ENCODE peak calls at places on chromosomes 4 and X, in four cellular contexts. I is GM23248, H is MM.1S, L is neural progenitor cell. V is an unnamed sample. For H3K27me3, the result is how much of the 10 kb centered on the place peaks cover.

GRCh38 chrX:13085533-13085932 is 41.1 kb upstream of the FAM9C start:
- DNase-seq in H (no peak), I (no peak), L (no peak), V (no peak)

GRCh38 chr4:132992686-132993085 is 156.4 kb upstream of the PCDH10 start:
- DNase-seq in I (no peak), H (no peak), L (no peak), V (no peak)

GRCh38 chrX:131704136-131704695 is 160.3 kb downstream of the OR13H1 start:
- DNase-seq in I (peak), H (peak), L (no peak), V (peak)

GRCh38 chr4:665751-666435 is 8.2 kb downstream of the ATP5ME start:
- DNase-seq in H (no peak), I (no peak), L (no peak), V (no peak)

GRCh38 chrX:11309220-11309619 is 16.0 kb downstream of the AMELX start:
- DNase-seq in I (peak), H (no peak), L (peak), V (no peak)

GRCh38 chr4:28443786-28444412 is 1583.3 kb downstream of the STIM2 start:
- DNase-seq in L (no peak), I (peak), H (no peak), V (peak)

GRCh38 chrX:27583976-27584375 is 6.2 kb upstream of the DCAF8L2 start:
- DNase-seq in I (no peak), L (no peak), H (no peak), V (peak)

GRCh38 chr4:36285784-36286480 is 4.5 kb downstream of the DTHD1 start:
- DNase-seq in I (no peak), L (no peak), H (peak), V (peak)

GRCh38 chr4:11590132-11590531 is 161.4 kb upstream of the HS3ST1 start:
- DNase-seq in I (no peak), H (no peak), L (no peak), V (no peak)

GRCh38 chr4:86302242-86302641 is 57.6 kb downstream of the MAPK10 start:
- DNase-seq in I (peak), H (no peak), L (peak), V (no peak)

GRCh38 chrX:3094261-3094660 is 53.0 kb downstream of the ARSF start:
- DNase-seq in L (no peak), H (no peak), I (no peak), V (peak)

GRCh38 chr4:67746797-67747495 is 7.2 kb downstream of the GNRHR start:
- DNase-seq in L (peak), I (peak), H (peak), V (peak)

GRCh38 chr4:15362541-15362940 is 65.3 kb upstream of the C1QTNF7 start:
- DNase-seq in I (no peak), L (no peak), H (no peak), V (no peak)

GRCh38 chr4:48342559-48342878 is 1.2 kb downstream of the SLAIN2 start:
- DNase-seq in I (peak), H (peak), L (no peak), V (no peak)

GRCh38 chrX:117969337-117969736 is 147.3 kb downstream of the KLHL13 start:
- DNase-seq in H (no peak), I (no peak), L (no peak), V (peak)

GRCh38 chrX:99394450-99394849 is 1015.6 kb downstream of the PCDH19 start:
- DNase-seq in L (peak), I (no peak), H (no peak), V (no peak)

GRCh38 chr4:145557720-145558119 is 61.5 kb upstream of the MMAA start:
- DNase-seq in L (peak), H (peak), I (peak), V (peak)

GRCh38 chr4:123892368-123892961 is 495.9 kb downstream of the SPRY1 start:
- DNase-seq in I (peak), H (no peak), L (no peak), V (no peak)

GRCh38 chr4:76090241-76090691 is 15.8 kb downstream of the ART3 start:
- DNase-seq in L (no peak), H (no peak), I (peak), V (no peak)

GRCh38 chrX:13581554-13581953 is 12.2 kb downstream of the EGFL6 start:
- DNase-seq in H (no peak), L (no peak), I (peak), V (no peak)

GRCh38 chrX:152897216-152898144 is at the start of gene ZNF185:
- DNase-seq in H (no peak), L (peak), I (peak), V (peak)

GRCh38 chr4:116027311-116027710 is 913.9 kb upstream of the NDST4 start:
- DNase-seq in H (no peak), I (no peak), L (no peak), V (peak)

GRCh38 chr4:140223056-140223810 is 69.2 kb upstream of the MAML3 start:
- DNase-seq in H (no peak), L (no peak), I (peak), V (peak)

GRCh38 chrX:51641421-51642021 is 22.8 kb upstream of the CENPVL3 start:
- DNase-seq in H (peak), L (peak), I (peak), V (peak)

GRCh38 chr4:81523672-81524436 is 52.1 kb upstream of the RASGEF1B start:
- DNase-seq in H (no peak), I (no peak), L (peak), V (no peak)

GRCh38 chr4:83876047-83876446 is 340.1 kb downstream of the GPAT3 start:
- DNase-seq in I (peak), H (no peak), L (peak), V (peak)

DNA sequence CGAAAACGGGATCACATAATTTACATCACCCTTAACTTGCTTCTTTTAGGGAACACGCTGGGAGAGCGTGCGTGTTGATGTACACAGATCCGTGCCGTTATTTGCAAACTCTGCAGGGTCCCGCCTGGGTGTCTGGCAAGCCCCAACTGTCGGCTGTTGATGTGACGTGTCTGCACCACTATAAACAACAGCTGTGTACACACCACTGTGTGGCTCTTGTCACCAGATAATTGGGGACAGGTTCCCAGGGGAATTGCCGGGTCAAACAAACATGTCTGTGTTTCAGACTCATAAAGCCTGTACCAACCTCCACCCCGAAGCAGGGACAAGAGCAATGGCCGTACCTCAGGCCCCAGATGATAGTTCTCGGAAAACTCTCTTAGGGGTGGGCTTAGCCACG is 105.0 kb upstream of the AFAP1 start:
- DNase-seq in L (no peak), I (no peak), H (no peak), V (no peak)
- H3K27me3 ChIP-seq in L (under half), I (under half), H (half or more), V (under half)

GRCh38 chrX:53939127-53939526 is 105.1 kb downstream of the PHF8 start:
- DNase-seq in I (no peak), H (no peak), L (no peak), V (no peak)

DNA sequence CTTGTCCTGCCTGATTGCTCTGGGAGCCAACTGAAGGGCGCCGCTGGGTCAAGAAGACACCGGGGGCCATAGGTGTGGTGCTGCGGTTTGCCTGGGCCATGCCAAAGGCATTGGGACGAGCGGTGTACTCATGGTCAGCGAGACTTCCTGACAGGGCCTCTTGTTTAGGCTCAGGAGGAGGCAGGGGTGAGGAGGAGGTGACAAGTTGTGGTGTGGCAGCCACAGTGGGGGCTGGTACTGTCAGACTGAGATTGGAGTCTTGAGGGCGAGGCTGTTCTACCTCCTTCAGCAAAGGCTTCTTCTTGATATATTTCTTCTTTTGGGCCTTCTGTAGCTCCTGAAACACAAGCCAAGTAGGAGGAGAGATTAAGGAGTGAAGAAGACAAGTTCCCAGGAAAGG is 104.1 kb downstream of the PHF8 start:
- DNase-seq in H (no peak), L (no peak), I (no peak), V (no peak)
- H3K27ac ChIP-seq in H (no peak), L (no peak), I (no peak), V (no peak)

GRCh38 chr4:1856920-1857699 is 1.2 kb upstream of the LETM1 start:
- DNase-seq in I (peak), H (no peak), L (peak), V (no peak)
- TF ChIP-seq EZH2phosphoT487 in I (no peak), H (no peak), L (no peak), V (no peak)

DNA sequence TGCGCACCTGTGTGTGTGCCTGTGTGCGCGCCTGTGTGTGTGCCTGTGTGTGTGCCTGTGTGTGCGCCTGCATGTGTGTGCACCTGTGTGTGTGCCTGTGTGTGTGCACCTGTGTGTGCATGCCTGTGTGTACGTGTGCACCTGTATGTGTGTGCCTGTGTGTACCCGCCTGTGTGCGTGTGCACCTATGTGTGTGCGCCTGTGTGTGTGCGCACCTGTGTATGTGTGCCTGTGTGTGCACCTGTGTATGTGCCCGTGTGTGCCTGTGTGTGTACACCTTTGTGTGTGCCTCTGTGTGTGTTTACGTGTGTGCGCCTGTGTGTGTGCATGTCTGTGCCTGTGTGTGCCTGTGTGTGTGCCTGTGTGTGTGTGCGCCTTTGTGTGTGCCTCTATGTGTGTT is 33.5 kb downstream of the ZFP42 start:
- DNase-seq in L (no peak), H (no peak), I (no peak), V (no peak)
- H3K27me3 ChIP-seq in L (under half), H (under half), I (under half), V (under half)

DNA sequence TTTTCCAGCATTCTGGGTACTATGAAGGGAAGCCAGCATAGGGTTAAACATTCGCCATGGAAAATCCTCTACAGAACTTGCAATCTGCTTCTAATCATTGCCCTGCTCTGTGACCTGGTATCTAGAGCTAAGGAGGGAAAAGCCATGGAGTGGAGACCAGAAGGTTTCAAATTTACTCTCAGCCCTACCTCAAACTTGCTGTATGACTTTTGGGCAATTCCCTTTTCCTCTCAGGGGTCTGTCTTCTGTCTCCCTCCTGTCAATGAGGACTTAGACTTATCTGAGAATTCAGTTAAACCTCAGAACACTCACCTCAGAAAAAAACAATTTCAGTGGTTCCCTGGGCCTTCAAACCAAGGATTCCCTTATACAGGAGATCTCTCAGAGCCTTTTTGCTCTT is 29.1 kb downstream of the ARHGEF9 start:
- DNase-seq in L (no peak), I (no peak), H (no peak), V (no peak)
- H3K27ac ChIP-seq in L (peak), I (no peak), H (no peak), V (no peak)